ENCODE peak calls at places on chromosomes 4 and X, in five cellular contexts. R is HAP-1, Q is mammary epithelial cell, G is lung, D is left ventricle myocardium inferior. K is an unnamed sample.

GRCh38 chr4:10192331-10192730 is 75.7 kb upstream of the WDR1 start:
- DNase-seq in R (no peak), Q (peak; percentile 46), G (peak; percentile 14), D (no peak), K (no peak)

GRCh38 chr4:17967078-17967477 is 54.5 kb downstream of the LCORL start:
- DNase-seq in R (no peak), Q (no peak), G (no peak), D (no peak), K (no peak)

GRCh38 chr4:18917689-18918088 is 896.1 kb upstream of the LCORL start:
- DNase-seq in R (no peak), Q (peak; percentile 35), G (no peak), D (no peak), K (no peak)

GRCh38 chrX:107825698-107826285 is at the start of gene MID2:
- DNase-seq in R (peak; percentile 81), Q (peak; percentile 67), G (peak; percentile 42), D (peak; percentile 24), K (peak; percentile 80)

GRCh38 chr4:122015203-122015602 is 63.3 kb upstream of the TRPC3 start:
- DNase-seq in R (no peak), Q (no peak), G (no peak), D (no peak), K (no peak)

GRCh38 chrX:1152090-1152489 is 60.4 kb downstream of the CRLF2 start:
- DNase-seq in R (no peak), Q (no peak), G (no peak), D (no peak), K (no peak)

GRCh38 chrX:126770179-126770578 is 49.4 kb upstream of the PRR32 start:
- DNase-seq in R (peak; percentile 12), Q (peak; percentile 1), G (no peak), D (no peak), K (no peak)

GRCh38 chrX:13412208-13412600 is 92.4 kb upstream of the ATXN3L start:
- DNase-seq in R (no peak), Q (no peak), G (no peak), D (no peak), K (no peak)

GRCh38 chrX:145552643-145553042 is 265.0 kb upstream of the SLITRK2 start:
- DNase-seq in R (no peak), Q (no peak), G (no peak), D (no peak), K (no peak)
- H3K4me1 ChIP-seq in R (no peaks in the 10 kb centered on the region), Q (no peaks in the 10 kb centered on the region), G (no peaks in the 10 kb centered on the region), D (no peaks in the 10 kb centered on the region), K (no peaks in the 10 kb centered on the region)

DNA sequence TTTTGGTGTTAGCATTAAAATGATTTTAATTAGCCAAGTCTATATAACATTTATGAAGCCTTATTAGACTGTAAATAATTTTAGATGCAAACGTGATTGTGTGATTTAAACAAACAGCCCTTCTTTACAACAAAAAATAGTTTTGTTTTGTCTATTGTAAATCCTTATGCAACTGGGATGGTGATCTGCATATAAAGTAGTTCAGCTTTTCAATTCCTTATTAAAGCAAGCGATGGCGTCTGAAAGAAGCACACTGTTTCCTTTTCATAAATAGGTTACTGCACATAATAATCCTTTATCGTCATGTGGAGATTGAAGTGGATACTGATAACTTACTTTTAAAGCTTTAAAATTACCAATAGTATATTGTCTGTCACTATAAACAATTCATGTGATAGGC is 8.8 kb downstream of the SLITRK2 start:
- DNase-seq in R (no peak), Q (no peak), G (no peak), D (no peak), K (no peak)
- H3K4me1 ChIP-seq in R (peaks cover 6% of the 10 kb centered on the region), Q (no peaks in the 10 kb centered on the region), G (no peaks in the 10 kb centered on the region), D (no peaks in the 10 kb centered on the region), K (no peaks in the 10 kb centered on the region)

GRCh38 chr4:1660948-1661677 is 23.0 kb downstream of the FAM53A start:
- DNase-seq in R (no peak), Q (no peak), G (no peak), D (no peak), K (no peak)

GRCh38 chr4:1663549-1663948 is 20.6 kb downstream of the FAM53A start:
- DNase-seq in R (no peak), Q (no peak), G (no peak), D (no peak), K (no peak)

GRCh38 chr4:1666391-1666790 is 17.7 kb downstream of the FAM53A start:
- DNase-seq in R (no peak), Q (no peak), G (no peak), D (peak; percentile 70), K (no peak)

GRCh38 chr4:1661695-1662094 is 22.4 kb downstream of the FAM53A start:
- DNase-seq in R (no peak), Q (no peak), G (no peak), D (no peak), K (no peak)

DNA sequence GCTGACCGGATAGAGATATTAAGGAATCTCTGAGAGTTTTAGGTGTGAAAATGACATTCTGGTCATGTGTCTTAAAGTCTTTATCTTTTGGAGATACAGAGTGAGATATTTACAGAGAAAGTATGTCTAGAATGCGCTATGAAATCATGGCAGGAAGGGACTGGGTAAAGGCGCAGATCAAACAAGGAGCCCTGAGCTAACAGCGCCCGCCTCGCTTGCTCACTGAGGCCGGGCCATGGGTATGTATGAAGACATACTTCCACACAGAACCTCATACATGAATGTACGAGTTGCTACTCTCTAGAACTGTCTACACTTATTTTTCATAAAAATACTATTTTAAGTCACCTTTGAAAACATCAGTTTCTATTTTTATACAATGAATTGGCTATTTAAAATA is 20.0 kb downstream of the FAM53A start:
- DNase-seq in R (no peak), Q (no peak), G (no peak), D (no peak), K (no peak)
- H3K4me1 ChIP-seq in R (no peaks in the 10 kb centered on the region), Q (no peaks in the 10 kb centered on the region), G (no peaks in the 10 kb centered on the region), D (peaks cover 13% of the 10 kb centered on the region), K (peaks cover 6% of the 10 kb centered on the region)

GRCh38 chr4:38284294-38285045 is 324.3 kb downstream of the PTTG2 start:
- DNase-seq in R (no peak), Q (no peak), G (no peak), D (no peak), K (no peak)
- H3K4me1 ChIP-seq in R (no peaks in the 10 kb centered on the region), Q (peaks cover 9% of the 10 kb centered on the region), G (peaks cover 2% of the 10 kb centered on the region), D (peaks cover 10% of the 10 kb centered on the region), K (no peaks in the 10 kb centered on the region)

DNA sequence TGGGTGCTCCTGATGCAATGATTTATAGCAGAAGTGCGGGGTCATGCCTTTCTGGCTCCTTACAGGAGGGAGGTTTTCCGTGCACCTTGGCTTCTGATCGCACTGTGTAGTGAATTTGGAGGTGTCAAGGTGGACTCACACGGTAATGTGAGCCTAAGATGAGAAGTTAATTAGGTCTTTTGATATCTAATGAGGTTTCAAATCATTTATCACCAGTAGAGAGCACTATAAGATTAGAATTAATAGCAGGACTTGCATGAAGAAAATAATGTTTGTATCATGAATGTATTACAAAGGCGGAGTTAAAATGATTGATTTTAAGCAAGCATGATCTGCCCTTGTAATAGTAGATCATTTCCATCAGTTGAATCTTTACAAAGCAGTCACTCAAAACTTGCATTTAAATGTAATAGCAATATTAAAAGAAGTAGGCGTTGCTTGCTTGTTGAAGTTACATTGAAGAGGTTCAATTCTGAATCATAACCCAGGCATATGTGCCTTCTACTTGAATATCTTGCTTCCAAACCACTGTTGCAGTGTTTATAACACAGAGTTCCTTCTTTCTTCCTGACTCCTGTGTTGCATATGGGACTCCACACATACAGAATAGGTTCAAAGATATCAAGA is 152.1 kb downstream of the FMR1NB start:
- DNase-seq in R (no peak), Q (peak; percentile 1), G (no peak), D (no peak), K (no peak)
- H3K4me1 ChIP-seq in R (no peaks in the 10 kb centered on the region), Q (no peaks in the 10 kb centered on the region), G (no peaks in the 10 kb centered on the region), D (no peaks in the 10 kb centered on the region), K (no peaks in the 10 kb centered on the region)

GRCh38 chr4:108287834-108288413 is 119.2 kb upstream of the LEF1 start:
- DNase-seq in R (no peak), Q (no peak), G (no peak), D (no peak), K (no peak)
- H3K4me1 ChIP-seq in R (no peaks in the 10 kb centered on the region), Q (no peaks in the 10 kb centered on the region), G (no peaks in the 10 kb centered on the region), D (no peaks in the 10 kb centered on the region), K (no peaks in the 10 kb centered on the region)